ENCODE peak calls at places on chromosomes 13 and 19, in five cellular contexts. One of them, this sample, is unnamed.

GRCh38 chr19:35717665-35718344 is at the start of gene KMT2B:
- DNase-seq in upper lobe of left lung: no peak
- DNase-seq in tibial artery: no peak
- DNase-seq in H1: no peak
- DNase-seq in heart right ventricle: no peak
- DNase-seq in this sample: peak

GRCh38 chr13:36950330-36950729 is 30.3 kb upstream of the SMAD9 start:
- DNase-seq in upper lobe of left lung: no peak
- DNase-seq in tibial artery: no peak
- DNase-seq in H1: no peak
- DNase-seq in heart right ventricle: no peak
- DNase-seq in this sample: no peak

GRCh38 chr13:67402546-67402945 is 172.4 kb upstream of the PCDH9 start:
- DNase-seq in upper lobe of left lung: no peak
- DNase-seq in tibial artery: no peak
- DNase-seq in H1: no peak
- DNase-seq in heart right ventricle: no peak
- DNase-seq in this sample: no peak

GRCh38 chr19:55643003-55643732 is at the start of gene ZNF581:
- DNase-seq in upper lobe of left lung: peak
- DNase-seq in tibial artery: peak
- DNase-seq in H1: no peak
- DNase-seq in heart right ventricle: peak
- DNase-seq in this sample: peak

GRCh38 chr13:112450118-112450517 is 74.0 kb downstream of the SPACA7 start:
- DNase-seq in upper lobe of left lung: no peak
- DNase-seq in tibial artery: peak
- DNase-seq in H1: no peak
- DNase-seq in heart right ventricle: no peak
- DNase-seq in this sample: no peak

GRCh38 chr13:114087430-114087829 is 45.0 kb downstream of the RASA3 start:
- DNase-seq in upper lobe of left lung: peak
- DNase-seq in tibial artery: peak
- DNase-seq in H1: no peak
- DNase-seq in heart right ventricle: no peak
- DNase-seq in this sample: no peak

GRCh38 chr19:2027361-2027760 is 11.8 kb upstream of the BTBD2 start:
- DNase-seq in upper lobe of left lung: no peak
- DNase-seq in tibial artery: no peak
- DNase-seq in H1: no peak
- DNase-seq in heart right ventricle: no peak
- DNase-seq in this sample: no peak

GRCh38 chr13:98874029-98874397 is 103.9 kb downstream of the DOCK9 start:
- DNase-seq in upper lobe of left lung: no peak
- DNase-seq in tibial artery: no peak
- DNase-seq in H1: no peak
- DNase-seq in heart right ventricle: no peak
- DNase-seq in this sample: no peak

GRCh38 chr19:49664171-49665070 is 1.2 kb downstream of the IRF3 start:
- DNase-seq in upper lobe of left lung: peak
- DNase-seq in tibial artery: peak
- DNase-seq in H1: peak
- DNase-seq in heart right ventricle: peak
- DNase-seq in this sample: peak

GRCh38 chr13:106919638-106920037 is 351.7 kb upstream of the ARGLU1 start:
- DNase-seq in upper lobe of left lung: peak
- DNase-seq in tibial artery: no peak
- DNase-seq in H1: no peak
- DNase-seq in heart right ventricle: peak
- DNase-seq in this sample: peak

GRCh38 chr13:100175078-100175802 is 86.3 kb downstream of the PCCA start:
- DNase-seq in upper lobe of left lung: no peak
- DNase-seq in tibial artery: no peak
- DNase-seq in H1: no peak
- DNase-seq in heart right ventricle: no peak
- DNase-seq in this sample: no peak

GRCh38 chr19:9010693-9011092 is 484 bp upstream of the MUC16 start:
- DNase-seq in upper lobe of left lung: no peak
- DNase-seq in tibial artery: no peak
- DNase-seq in H1: no peak
- DNase-seq in heart right ventricle: no peak
- DNase-seq in this sample: no peak

GRCh38 chr13:98447130-98447529 is 129.8 kb downstream of the STK24 start:
- DNase-seq in upper lobe of left lung: no peak
- DNase-seq in tibial artery: no peak
- DNase-seq in H1: no peak
- DNase-seq in heart right ventricle: no peak
- DNase-seq in this sample: no peak

GRCh38 chr13:50805805-50806204 is 37.7 kb downstream of the DLEU7 start:
- DNase-seq in upper lobe of left lung: no peak
- DNase-seq in tibial artery: no peak
- DNase-seq in H1: no peak
- DNase-seq in heart right ventricle: no peak
- DNase-seq in this sample: no peak

GRCh38 chr13:114111577-114111976 is 20.8 kb downstream of the RASA3 start:
- DNase-seq in upper lobe of left lung: peak
- DNase-seq in tibial artery: peak
- DNase-seq in H1: no peak
- DNase-seq in heart right ventricle: no peak
- DNase-seq in this sample: no peak

GRCh38 chr13:109408596-109409382 is 377.6 kb downstream of the IRS2 start:
- DNase-seq in upper lobe of left lung: no peak
- DNase-seq in tibial artery: no peak
- DNase-seq in H1: no peak
- DNase-seq in heart right ventricle: no peak
- DNase-seq in this sample: no peak

GRCh38 chr19:28966737-28967401 is 246.1 kb downstream of the UQCRFS1 start:
- DNase-seq in upper lobe of left lung: no peak
- DNase-seq in tibial artery: no peak
- DNase-seq in H1: no peak
- DNase-seq in heart right ventricle: no peak
- DNase-seq in this sample: peak

GRCh38 chr19:18465214-18465963 is 27.5 kb upstream of the ISYNA1 start:
- DNase-seq in upper lobe of left lung: no peak
- DNase-seq in tibial artery: no peak
- DNase-seq in H1: no peak
- DNase-seq in heart right ventricle: no peak
- DNase-seq in this sample: no peak
- H3K27ac ChIP-seq in upper lobe of left lung: peak
- H3K27ac ChIP-seq in tibial artery: peak
- H3K27ac ChIP-seq in H1: no peak
- H3K27ac ChIP-seq in heart right ventricle: peak
- H3K27ac ChIP-seq in this sample: no peak

DNA sequence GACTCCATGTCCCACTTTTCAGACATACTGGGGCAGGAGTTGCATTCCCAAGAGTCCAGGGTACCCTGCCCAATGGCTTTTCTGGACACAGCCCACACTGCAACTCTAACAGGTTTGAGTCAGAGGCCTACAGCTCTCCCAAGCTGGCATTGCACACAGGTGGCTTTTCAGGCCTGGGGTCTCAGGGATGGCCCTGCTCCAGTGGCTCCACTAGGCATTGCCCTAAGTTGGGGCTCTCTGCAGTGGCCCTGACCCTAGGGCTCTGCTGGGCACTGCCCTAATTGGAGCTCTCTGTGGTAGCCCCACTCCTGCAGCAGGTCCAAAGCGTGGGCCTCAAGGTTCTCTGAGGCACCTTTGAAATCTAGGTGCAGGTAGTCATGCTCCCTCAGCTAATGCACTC is 408.8 kb downstream of the SUCLA2 start:
- DNase-seq in upper lobe of left lung: no peak
- DNase-seq in tibial artery: no peak
- DNase-seq in H1: no peak
- DNase-seq in heart right ventricle: no peak
- DNase-seq in this sample: no peak
- TF ChIP-seq CTCF in upper lobe of left lung: no peak
- TF ChIP-seq CTCF in tibial artery: no peak
- TF ChIP-seq CTCF in H1: no peak
- TF ChIP-seq CTCF in heart right ventricle: no peak
- TF ChIP-seq CTCF in this sample: no peak

DNA sequence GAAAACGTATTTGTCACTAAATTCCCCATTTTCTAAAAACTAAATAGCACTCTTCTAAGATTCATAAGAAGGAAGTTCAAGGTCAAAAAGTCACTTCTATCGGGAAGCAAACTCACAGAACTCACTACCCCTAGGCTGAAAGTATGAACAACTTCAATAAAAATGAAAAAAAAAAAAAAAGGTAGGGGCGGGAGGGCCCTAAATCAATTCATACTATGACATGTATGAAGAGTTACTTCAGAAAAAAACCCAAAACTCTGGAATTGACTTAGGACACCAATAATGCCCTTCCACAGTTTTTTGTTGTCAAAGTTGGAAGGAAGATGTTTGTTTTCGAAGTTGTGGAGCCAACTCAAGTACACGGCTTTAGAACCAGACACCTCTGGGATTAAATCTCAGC is 1.1 kb downstream of the SUCLA2 start:
- DNase-seq in upper lobe of left lung: no peak
- DNase-seq in tibial artery: no peak
- DNase-seq in H1: no peak
- DNase-seq in heart right ventricle: no peak
- DNase-seq in this sample: no peak
- H3K27ac ChIP-seq in upper lobe of left lung: peak
- H3K27ac ChIP-seq in tibial artery: peak
- H3K27ac ChIP-seq in H1: no peak
- H3K27ac ChIP-seq in heart right ventricle: peak
- H3K27ac ChIP-seq in this sample: no peak

GRCh38 chr13:38763446-38764381 is 76.8 kb downstream of the FREM2 start:
- DNase-seq in upper lobe of left lung: peak
- DNase-seq in tibial artery: no peak
- DNase-seq in H1: peak
- DNase-seq in heart right ventricle: no peak
- DNase-seq in this sample: peak
- TF ChIP-seq CTCF in upper lobe of left lung: peak
- TF ChIP-seq CTCF in tibial artery: peak
- TF ChIP-seq CTCF in H1: peak
- TF ChIP-seq CTCF in heart right ventricle: peak
- TF ChIP-seq CTCF in this sample: peak

DNA sequence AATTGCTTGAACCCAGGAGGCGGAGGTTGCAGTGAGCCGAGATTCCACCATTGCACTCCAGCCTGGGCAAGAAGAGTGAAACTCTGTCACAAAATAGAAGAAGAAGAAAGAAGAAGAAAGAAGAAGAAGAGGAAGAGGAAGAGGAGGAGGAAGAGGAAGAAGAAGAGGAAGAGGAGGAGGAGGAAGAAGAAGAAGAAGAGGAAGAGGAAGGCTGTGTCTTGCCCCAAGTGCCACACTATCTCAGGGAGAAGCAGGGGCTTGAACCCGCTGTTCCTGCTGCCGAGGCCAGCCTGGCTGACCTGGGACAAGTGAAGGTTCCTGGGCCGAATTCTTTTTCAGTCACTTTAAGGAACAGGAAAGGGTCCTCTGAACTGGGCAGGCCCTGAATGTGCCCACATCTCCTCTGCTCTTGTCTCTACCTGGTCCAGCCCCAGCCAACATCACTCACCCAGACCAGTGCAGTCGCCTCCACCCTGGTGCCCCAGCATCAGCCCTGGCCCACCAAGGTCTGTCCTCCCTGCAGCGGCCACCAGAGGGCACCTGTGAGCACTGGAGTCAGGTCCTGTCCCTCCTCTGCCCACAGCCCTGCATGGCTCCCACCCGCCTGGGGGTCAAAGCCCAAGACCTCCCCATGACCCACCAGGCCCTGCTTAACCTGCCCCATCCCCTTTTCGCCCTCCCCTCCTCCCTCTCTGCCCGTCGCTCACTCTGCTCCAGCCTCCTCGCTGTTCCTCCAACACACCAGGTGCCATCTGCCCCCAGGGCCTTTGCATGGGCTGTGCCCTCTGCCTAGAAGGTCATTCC is 20.0 kb downstream of the TICAM1 start:
- DNase-seq in upper lobe of left lung: peak
- DNase-seq in tibial artery: peak
- DNase-seq in H1: no peak
- DNase-seq in heart right ventricle: peak
- DNase-seq in this sample: peak
- H3K27ac ChIP-seq in upper lobe of left lung: peak
- H3K27ac ChIP-seq in tibial artery: peak
- H3K27ac ChIP-seq in H1: no peak
- H3K27ac ChIP-seq in heart right ventricle: no peak
- H3K27ac ChIP-seq in this sample: no peak

GRCh38 chr13:96141032-96141431 is 51.1 kb downstream of the HS6ST3 start:
- DNase-seq in upper lobe of left lung: no peak
- DNase-seq in tibial artery: no peak
- DNase-seq in H1: no peak
- DNase-seq in heart right ventricle: no peak
- DNase-seq in this sample: peak
- TF ChIP-seq CTCF in upper lobe of left lung: no peak
- TF ChIP-seq CTCF in tibial artery: peak
- TF ChIP-seq CTCF in H1: peak
- TF ChIP-seq CTCF in heart right ventricle: peak
- TF ChIP-seq CTCF in this sample: peak

DNA sequence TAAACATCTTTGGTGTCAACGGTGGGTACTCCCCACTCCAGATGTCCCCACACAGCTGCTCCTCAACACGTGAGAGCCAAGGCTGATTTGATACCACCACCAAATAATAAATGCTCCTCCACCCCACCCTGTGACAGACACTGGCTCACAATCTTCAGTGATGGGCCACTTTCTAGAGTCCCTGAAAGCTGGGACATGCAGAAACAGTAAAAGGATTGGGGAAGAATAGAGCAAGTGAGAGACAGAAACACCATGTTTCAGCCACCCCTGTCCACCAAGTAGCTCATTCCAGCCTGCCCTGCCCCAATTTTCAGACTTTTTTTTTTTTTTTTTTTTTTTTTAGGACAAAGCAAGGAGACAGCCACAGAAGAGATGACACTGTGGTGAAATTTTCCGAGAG is 1.6 kb downstream of the SLC46A3 start:
- DNase-seq in upper lobe of left lung: no peak
- DNase-seq in tibial artery: no peak
- DNase-seq in H1: no peak
- DNase-seq in heart right ventricle: no peak
- DNase-seq in this sample: no peak
- H3K27ac ChIP-seq in upper lobe of left lung: peak
- H3K27ac ChIP-seq in tibial artery: no peak
- H3K27ac ChIP-seq in H1: no peak
- H3K27ac ChIP-seq in heart right ventricle: peak
- H3K27ac ChIP-seq in this sample: no peak

This sample was measured in cardiac muscle cell.